ENCODE peak calls at places on chromosome 17, in nine cellular contexts. J, H, B, W, K, C, Z, A and X are unnamed samples.

GRCh38 chr17:29393451-29393850 is 3.3 kb downstream of the TAOK1 start:
- DNase-seq in J (no peak), H (no peak), B (peak; percentile 33), W (no peak), K (no peak), C (no peak), Z (no peak), A (no peak), X (no peak)

GRCh38 chr17:64126918-64127317 is 3.0 kb downstream of the ERN1 start:
- DNase-seq in J (no peak), H (no peak), B (peak; percentile 77), W (no peak), K (no peak), C (no peak), Z (no peak), A (no peak), X (no peak)

GRCh38 chr17:57834146-57834741 is 15.6 kb downstream of the MRPS23 start:
- DNase-seq in J (peak; percentile 73), H (no peak), B (peak; percentile 82), W (peak; percentile 35), K (no peak), C (peak; percentile 45), Z (no peak), A (no peak), X (no peak)

GRCh38 chr17:2122641-2123302 is 67.9 kb downstream of the HIC1 start:
- DNase-seq in J (no peak), H (no peak), B (peak; percentile 81), W (no peak), K (no peak), C (peak; percentile 56), Z (no peak), A (no peak), X (no peak)

GRCh38 chr17:31453896-31454295 is 62.4 kb downstream of the RAB11FIP4 start:
- DNase-seq in J (no peak), H (no peak), B (no peak), W (peak; percentile 15), K (no peak), C (no peak), Z (no peak), A (no peak), X (no peak)

GRCh38 chr17:60526726-60527125 is 684 bp upstream of the APPBP2 start:
- DNase-seq in J (no peak), H (no peak), B (peak; percentile 6), W (peak; percentile 4), K (no peak), C (peak; percentile 32), Z (no peak), A (no peak), X (no peak)

GRCh38 chr17:82238562-82239201 is 9.8 kb downstream of the SLC16A3 start:
- DNase-seq in J (no peak), H (peak; percentile 65), B (peak; percentile 94), W (peak; percentile 24), K (no peak), C (no peak), Z (no peak), A (peak; percentile 54), X (no peak)

GRCh38 chr17:82963104-82963950 is 116.1 kb upstream of the METRNL start:
- DNase-seq in J (peak; percentile 91), H (no peak), B (peak; percentile 50), W (no peak), K (peak; percentile 27), C (peak; percentile 79), Z (peak; percentile 71), A (peak; percentile 20), X (peak; percentile 33)

GRCh38 chr17:17186051-17186450 is 20.1 kb downstream of the PLD6 start:
- DNase-seq in J (no peak), H (peak; percentile 46), B (peak; percentile 95), W (no peak), K (no peak), C (no peak), Z (no peak), A (no peak), X (no peak)

GRCh38 chr17:49038544-49038943 is 41.4 kb downstream of the IGF2BP1 start:
- DNase-seq in J (no peak), H (no peak), B (no peak), W (no peak), K (no peak), C (no peak), Z (no peak), A (no peak), X (no peak)

GRCh38 chr17:927611-928461 is 51.7 kb downstream of the NXN start:
- DNase-seq in J (peak; percentile 92), H (no peak), B (peak; percentile 94), W (peak; percentile 75), K (peak; percentile 88), C (no peak), Z (no peak), A (no peak), X (no peak)

GRCh38 chr17:6066183-6066948 is 3.8 kb upstream of the WSCD1 start:
- DNase-seq in J (no peak), H (no peak), B (no peak), W (no peak), K (no peak), C (no peak), Z (no peak), A (no peak), X (no peak)

GRCh38 chr17:58702708-58703107 is 10.3 kb downstream of the RAD51C start:
- DNase-seq in J (no peak), H (no peak), B (no peak), W (no peak), K (no peak), C (no peak), Z (no peak), A (no peak), X (no peak)

GRCh38 chr17:57271821-57272220 is 15.5 kb downstream of the MSI2 start:
- DNase-seq in J (peak; percentile 60), H (no peak), B (no peak), W (no peak), K (no peak), C (no peak), Z (no peak), A (no peak), X (no peak)

GRCh38 chr17:75228847-75229246 is 23.4 kb downstream of the NUP85 start:
- DNase-seq in J (peak; percentile 45), H (no peak), B (no peak), W (no peak), K (no peak), C (no peak), Z (no peak), A (no peak), X (no peak)

GRCh38 chr17:79814966-79815835 is 18.3 kb upstream of the CBX8 start:
- DNase-seq in J (peak; percentile 81), H (no peak), B (peak; percentile 60), W (no peak), K (no peak), C (no peak), Z (no peak), A (no peak), X (no peak)

GRCh38 chr17:7098802-7099459 is 15.7 kb downstream of the ASGR2 start:
- DNase-seq in J (no peak), H (no peak), B (no peak), W (no peak), K (no peak), C (no peak), Z (no peak), A (no peak), X (no peak)

GRCh38 chr17:49955157-49955556 is 13.8 kb upstream of the DLX4 start:
- DNase-seq in J (no peak), H (no peak), B (peak; percentile 35), W (no peak), K (no peak), C (no peak), Z (no peak), A (no peak), X (no peak)

GRCh38 chr17:65583921-65584603 is 22.6 kb upstream of the AXIN2 start:
- DNase-seq in J (no peak), H (no peak), B (no peak), W (no peak), K (no peak), C (peak; percentile 49), Z (no peak), A (no peak), X (no peak)

GRCh38 chr17:42985225-42985624 is 4.9 kb downstream of the RUNDC1 start:
- DNase-seq in J (no peak), H (no peak), B (no peak), W (no peak), K (no peak), C (no peak), Z (no peak), A (no peak), X (peak; percentile 92)

GRCh38 chr17:70987867-70988340 is 818.6 kb downstream of the KCNJ2 start:
- DNase-seq in J (no peak), H (no peak), B (no peak), W (peak; percentile 41), K (no peak), C (no peak), Z (no peak), A (no peak), X (no peak)

GRCh38 chr17:72416054-72416691 is 295.4 kb downstream of the SOX9 start:
- DNase-seq in J (no peak), H (no peak), B (peak; percentile 96), W (peak; percentile 77), K (no peak), C (peak; percentile 72), Z (no peak), A (no peak), X (no peak)

GRCh38 chr17:40026816-40027613 is 11.8 kb downstream of the CSF3 start:
- DNase-seq in J (peak; percentile 93), H (peak; percentile 68), B (peak; percentile 86), W (peak; percentile 49), K (no peak), C (peak; percentile 93), Z (peak; percentile 74), A (peak; percentile 64), X (peak; percentile 85)

GRCh38 chr17:37135581-37135980 is 186.8 kb downstream of the AATF start:
- DNase-seq in J (no peak), H (no peak), B (no peak), W (no peak), K (no peak), C (no peak), Z (no peak), A (no peak), X (no peak)

GRCh38 chr17:42039794-42040763 is 10.3 kb downstream of the C17orf113 start:
- DNase-seq in J (no peak), H (no peak), B (no peak), W (no peak), K (no peak), C (no peak), Z (no peak), A (no peak), X (no peak)

GRCh38 chr17:49703557-49704277 is 4.0 kb downstream of the SLC35B1 start:
- DNase-seq in J (peak; percentile 79), H (no peak), B (peak; percentile 58), W (peak; percentile 54), K (no peak), C (no peak), Z (peak; percentile 12), A (no peak), X (peak; percentile 59)

GRCh38 chr17:14903810-14904209 is 361.3 kb downstream of the PMP22 start:
- DNase-seq in J (no peak), H (no peak), B (peak; percentile 11), W (no peak), K (no peak), C (no peak), Z (no peak), A (no peak), X (no peak)

GRCh38 chr17:5437721-5438317 is 1.1 kb downstream of the C1QBP start:
- DNase-seq in J (no peak), H (no peak), B (peak; percentile 60), W (no peak), K (no peak), C (peak; percentile 23), Z (no peak), A (no peak), X (no peak)

GRCh38 chr17:1813088-1813487 is 16.6 kb downstream of the SMYD4 start:
- DNase-seq in J (no peak), H (no peak), B (no peak), W (no peak), K (no peak), C (no peak), Z (no peak), A (no peak), X (no peak)

GRCh38 chr17:41531993-41532392 is 3.9 kb upstream of the KRT19 start:
- DNase-seq in J (no peak), H (no peak), B (no peak), W (no peak), K (no peak), C (no peak), Z (no peak), A (no peak), X (no peak)

GRCh38 chr17:58335061-58335731 is 6.6 kb upstream of the TSPOAP1 start:
- DNase-seq in J (peak; percentile 57), H (no peak), B (no peak), W (no peak), K (no peak), C (no peak), Z (no peak), A (no peak), X (peak; percentile 56)